ENCODE peak calls at places on chromosomes 3 and 15, in seven cellular contexts. L, V, T, I, A, O and K are unnamed samples.

GRCh38 chr15:72133211-72133610 is 15.0 kb downstream of the SENP8 start:
- DNase-seq in L (no peak), V (no peak), T (no peak), I (no peak), A (no peak), O (no peak), K (no peak)

GRCh38 chr3:20352547-20353164 is 166.7 kb upstream of the SGO1 start:
- DNase-seq in L (no peak), V (no peak), T (no peak), I (no peak), A (no peak), O (no peak), K (no peak)

GRCh38 chr3:49805367-49805782 is 2.3 kb downstream of the INKA1 start:
- DNase-seq in L (peak; percentile 94), V (no peak), T (peak; percentile 30), I (peak; percentile 85), A (no peak), O (peak; percentile 79), K (peak; percentile 88)

GRCh38 chr3:79018671-79019136 is 749.1 kb downstream of the ROBO1 start:
- DNase-seq in L (peak; percentile 81), V (no peak), T (peak; percentile 72), I (peak; percentile 60), A (peak; percentile 77), O (peak; percentile 55), K (peak; percentile 56)

GRCh38 chr3:149369991-149370866 is 7.2 kb downstream of the TM4SF1 start:
- DNase-seq in L (no peak), V (no peak), T (no peak), I (no peak), A (peak; percentile 60), O (no peak), K (no peak)

GRCh38 chr15:60575995-60576394 is 97.1 kb upstream of the ICE2 start:
- DNase-seq in L (no peak), V (no peak), T (no peak), I (no peak), A (no peak), O (no peak), K (no peak)

GRCh38 chr15:39594056-39594763 is 13.3 kb downstream of the THBS1 start:
- DNase-seq in L (no peak), V (peak; percentile 18), T (no peak), I (no peak), A (no peak), O (no peak), K (no peak)

GRCh38 chr15:39969871-39970270 is 36.0 kb downstream of the EIF2AK4 start:
- DNase-seq in L (peak; percentile 88), V (no peak), T (no peak), I (peak; percentile 40), A (no peak), O (peak; percentile 71), K (peak; percentile 39)

GRCh38 chr3:58079773-58080172 is 71.6 kb downstream of the FLNB start:
- DNase-seq in L (no peak), V (no peak), T (no peak), I (no peak), A (no peak), O (no peak), K (no peak)

GRCh38 chr15:74403981-74404563 is 29.7 kb downstream of the SEMA7A start:
- DNase-seq in L (no peak), V (no peak), T (no peak), I (no peak), A (no peak), O (no peak), K (no peak)

GRCh38 chr15:74402337-74402839 is 31.4 kb downstream of the SEMA7A start:
- DNase-seq in L (no peak), V (no peak), T (no peak), I (no peak), A (no peak), O (no peak), K (no peak)

GRCh38 chr15:74405823-74406222 is 27.9 kb downstream of the SEMA7A start:
- DNase-seq in L (no peak), V (no peak), T (no peak), I (no peak), A (no peak), O (no peak), K (no peak)

GRCh38 chr15:74402873-74403589 is 30.7 kb downstream of the SEMA7A start:
- DNase-seq in L (no peak), V (peak; percentile 38), T (no peak), I (no peak), A (no peak), O (peak; percentile 62), K (no peak)

GRCh38 chr15:74403590-74403919 is 30.2 kb downstream of the SEMA7A start:
- DNase-seq in L (no peak), V (no peak), T (no peak), I (no peak), A (no peak), O (no peak), K (no peak)
- H3K27ac ChIP-seq in L (no peak overlapping the region), V (peak overlapping the region; percentile 39), T (no peak overlapping the region), I (no peak overlapping the region), A (no peak overlapping the region), O (no peak overlapping the region), K (no peak overlapping the region)

GRCh38 chr3:45546636-45547201 is 47.8 kb upstream of the LIMD1 start:
- DNase-seq in L (no peak), V (no peak), T (peak; percentile 54), I (no peak), A (peak; percentile 89), O (no peak), K (no peak)

GRCh38 chr3:45546223-45546622 is 48.3 kb upstream of the LIMD1 start:
- DNase-seq in L (no peak), V (no peak), T (no peak), I (no peak), A (no peak), O (no peak), K (no peak)

GRCh38 chr3:45545476-45545875 is 49.1 kb upstream of the LIMD1 start:
- DNase-seq in L (peak; percentile 74), V (no peak), T (no peak), I (no peak), A (no peak), O (no peak), K (no peak)

GRCh38 chr3:45544024-45544718 is 50.4 kb upstream of the LIMD1 start:
- DNase-seq in L (no peak), V (no peak), T (no peak), I (no peak), A (no peak), O (no peak), K (no peak)

DNA sequence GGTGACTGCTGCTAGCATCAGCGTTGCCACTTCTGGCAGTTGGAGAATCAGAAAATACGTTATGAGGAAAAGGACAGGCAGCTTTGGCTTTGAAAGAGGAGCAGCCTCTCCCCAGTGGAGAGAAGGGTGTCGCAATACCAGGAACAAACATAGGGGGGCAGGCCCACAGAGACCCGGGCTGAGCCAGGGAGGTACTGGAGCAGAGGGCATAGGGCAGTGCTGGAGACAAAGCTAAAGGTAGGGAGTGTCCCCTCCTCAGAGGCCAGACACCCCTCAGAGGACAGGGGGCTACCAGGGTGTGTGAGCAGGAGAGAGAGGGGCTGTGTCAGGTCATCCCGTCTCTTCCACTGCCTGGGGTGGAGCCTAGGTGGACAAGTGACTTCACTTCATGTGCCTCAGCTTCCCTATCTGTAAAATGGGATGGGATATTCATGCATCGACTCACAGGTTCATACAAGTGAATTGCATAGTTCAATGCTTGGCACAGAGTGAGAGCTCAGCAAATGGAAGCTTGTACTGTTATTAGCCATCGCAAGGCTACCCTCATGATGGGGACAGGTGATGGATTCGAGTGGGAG is 49.7 kb upstream of the LIMD1 start:
- DNase-seq in L (no peak), V (no peak), T (no peak), I (no peak), A (no peak), O (no peak), K (no peak)
- H3K4me1 ChIP-seq in L (peaks cover 5% of the 10 kb centered on the region), V (peaks cover 4% of the 10 kb centered on the region), T (no peaks in the 10 kb centered on the region), I (peaks cover 66% of the 10 kb centered on the region), A (no peaks in the 10 kb centered on the region), O (peaks cover 61% of the 10 kb centered on the region), K (peaks cover 80% of the 10 kb centered on the region)

GRCh38 chr3:46575577-46576222 is 9.6 kb upstream of the LRRC2 start:
- DNase-seq in L (no peak), V (no peak), T (no peak), I (no peak), A (peak; percentile 76), O (no peak), K (no peak)
- H3K27ac ChIP-seq in L (no peak overlapping the region), V (no peak overlapping the region), T (no peak overlapping the region), I (no peak overlapping the region), A (peak overlapping the region; percentile 99), O (no peak overlapping the region), K (no peak overlapping the region)

DNA sequence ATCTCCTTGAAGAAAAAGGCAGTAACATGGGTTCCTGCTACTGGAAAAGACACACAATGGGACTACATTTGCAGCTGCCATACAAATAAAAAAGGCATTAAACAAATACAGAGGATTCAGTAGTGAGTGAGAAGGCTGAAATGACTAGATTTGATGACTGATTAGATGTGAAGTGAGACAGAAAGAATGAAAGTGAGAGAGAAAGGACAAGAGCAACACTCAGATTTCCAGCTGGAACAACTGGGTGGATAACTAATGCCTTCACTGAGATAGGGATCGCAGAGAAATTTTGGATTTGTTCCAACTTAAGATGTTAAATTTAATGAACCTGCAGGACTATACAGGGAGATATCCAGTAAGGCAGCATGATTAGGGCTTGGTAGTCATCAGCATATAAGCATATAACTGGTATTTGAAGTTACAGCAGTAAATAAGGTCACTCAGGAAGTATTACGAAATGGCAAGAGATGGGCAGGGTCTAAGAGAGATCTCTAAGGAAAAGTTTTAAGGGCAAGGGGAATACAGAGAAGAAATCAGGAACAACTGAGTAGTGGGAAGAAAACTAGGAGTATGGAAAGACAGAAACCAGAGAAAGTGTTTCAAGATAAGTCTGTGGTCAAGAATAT is 8.1 kb downstream of the OSBPL11 start:
- DNase-seq in L (no peak), V (no peak), T (no peak), I (no peak), A (no peak), O (no peak), K (no peak)
- H3K4me1 ChIP-seq in L (peaks cover 38% of the 10 kb centered on the region), V (no peaks in the 10 kb centered on the region), T (peaks cover 21% of the 10 kb centered on the region), I (peaks cover 50% of the 10 kb centered on the region), A (no peaks in the 10 kb centered on the region), O (peaks cover 63% of the 10 kb centered on the region), K (peaks cover 64% of the 10 kb centered on the region)

GRCh38 chr3:118540826-118541225 is 493.8 kb downstream of the IGSF11 start:
- DNase-seq in L (no peak), V (no peak), T (no peak), I (no peak), A (no peak), O (no peak), K (no peak)

GRCh38 chr3:118544458-118544857 is 490.2 kb downstream of the IGSF11 start:
- DNase-seq in L (no peak), V (no peak), T (no peak), I (no peak), A (peak; percentile 9), O (no peak), K (no peak)

GRCh38 chr3:118541791-118542190 is 492.9 kb downstream of the IGSF11 start:
- DNase-seq in L (no peak), V (no peak), T (no peak), I (no peak), A (no peak), O (no peak), K (no peak)

GRCh38 chr3:118548434-118548833 is 486.2 kb downstream of the IGSF11 start:
- DNase-seq in L (no peak), V (no peak), T (no peak), I (no peak), A (no peak), O (no peak), K (no peak)

GRCh38 chr3:118543823-118544222 is 490.8 kb downstream of the IGSF11 start:
- DNase-seq in L (no peak), V (no peak), T (no peak), I (no peak), A (no peak), O (no peak), K (no peak)
- H3K27ac ChIP-seq in L (no peak overlapping the region), V (no peak overlapping the region), T (no peak overlapping the region), I (no peak overlapping the region), A (no peak overlapping the region), O (no peak overlapping the region), K (no peak overlapping the region)